ENCODE peak calls at places on chromosomes 1 and 21, in four cellular contexts. X, E, G and S are unnamed samples.

GRCh38 chr1:67939176-67939751 is 106.0 kb upstream of the GNG12 start:
- DNase-seq in G (no peak), E (no peak), X (no peak), S (no peak)

GRCh38 chr1:228045405-228045804 is 37.1 kb upstream of the ARF1 start:
- DNase-seq in G (no peak), X (no peak), E (no peak), S (no peak)

GRCh38 chr1:28718601-28719331 is 18.0 kb upstream of the YTHDF2 start:
- DNase-seq in X (no peak), E (no peak), G (no peak), S (peak; percentile 14)

GRCh38 chr1:42723511-42723910 is 16.5 kb downstream of the CLDN19 start:
- DNase-seq in E (no peak), G (no peak), X (no peak), S (no peak)

GRCh38 chr1:54137532-54138061 is 15.2 kb downstream of the CDCP2 start:
- DNase-seq in E (no peak), G (no peak), X (peak; percentile 62), S (no peak)

GRCh38 chr1:185474440-185475149 is 157.6 kb upstream of the IVNS1ABP start:
- DNase-seq in E (no peak), G (no peak), X (no peak), S (no peak)

GRCh38 chr1:74731399-74732052 is 1.3 kb downstream of the CRYZ start:
- DNase-seq in G (no peak), X (no peak), E (peak; percentile 32), S (no peak)

GRCh38 chr1:240712014-240712731 is 100.2 kb upstream of the GREM2 start:
- DNase-seq in E (no peak), G (no peak), X (no peak), S (no peak)

GRCh38 chr1:32769524-32770220 is 47.5 kb downstream of the YARS1 start:
- DNase-seq in E (no peak), X (no peak), G (no peak), S (no peak)

GRCh38 chr1:98696077-98696476 is 34.6 kb downstream of the SNX7 start:
- DNase-seq in G (no peak), E (no peak), X (no peak), S (no peak)

GRCh38 chr1:6967431-6968079 is 182.3 kb downstream of the CAMTA1 start:
- DNase-seq in X (no peak), G (no peak), E (no peak), S (no peak)

DNA sequence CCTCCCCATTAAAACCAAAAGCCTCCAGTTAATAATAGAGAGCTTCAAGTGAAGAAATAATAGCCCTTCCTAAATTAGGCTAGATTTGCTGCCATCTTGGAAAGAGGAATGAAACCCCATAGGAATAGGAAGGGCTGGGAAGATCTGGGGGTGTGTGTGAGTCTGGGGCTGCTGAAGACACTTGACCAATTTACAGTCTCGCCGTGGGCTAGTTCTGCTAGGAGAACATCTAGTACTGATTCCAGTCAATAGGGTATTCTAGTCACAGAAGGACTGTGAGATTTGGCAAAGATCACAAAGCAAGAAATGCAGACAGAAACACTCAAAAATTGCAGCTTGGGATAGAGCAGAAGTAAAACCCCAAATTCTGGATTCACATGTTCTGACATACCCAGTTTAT is 32.3 kb upstream of the PTGFRN start:
- DNase-seq in E (no peak), G (no peak), X (no peak), S (no peak)
- H3K4me1 ChIP-seq in E (peaks cover 14% of the 10 kb centered on the region), G (peaks cover 38% of the 10 kb centered on the region), X (peaks cover 9% of the 10 kb centered on the region), S (peaks cover 28% of the 10 kb centered on the region)

GRCh38 chr1:22729400-22729773 is 18.7 kb downstream of the EPHB2 start:
- DNase-seq in E (no peak), X (no peak), G (no peak), S (no peak)
- H3K27ac ChIP-seq in E (no peak overlapping the region), X (no peak overlapping the region), G (no peak overlapping the region), S (no peak overlapping the region)

DNA sequence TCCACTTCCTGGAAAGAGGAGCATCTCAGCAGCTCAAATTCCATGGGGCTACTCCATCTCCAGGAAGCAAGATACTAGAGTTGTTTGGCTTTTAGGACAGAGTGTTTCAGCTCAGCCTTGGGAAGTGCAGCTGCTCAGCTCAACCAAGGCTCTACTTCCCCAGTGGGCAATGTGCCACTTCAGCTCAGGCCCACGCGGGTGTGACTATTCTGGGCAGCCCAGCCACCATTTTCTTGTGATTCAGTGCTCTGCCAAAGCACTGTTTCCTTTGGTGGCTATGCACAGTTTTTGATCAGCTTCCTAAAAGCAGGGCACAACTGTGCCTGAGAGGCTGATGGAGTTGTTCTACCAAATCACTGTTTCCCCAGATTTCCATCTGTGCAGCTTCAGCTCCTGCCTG is 1104.9 kb upstream of the TMPRSS15 start:
- DNase-seq in X (no peak), G (no peak), E (no peak), S (no peak)
- H3K9me3 ChIP-seq in X (no peaks in the 10 kb centered on the region), G (no peaks in the 10 kb centered on the region), E (no peaks in the 10 kb centered on the region), S (no peaks in the 10 kb centered on the region)

GRCh38 chr1:100045206-100045605 is 75.4 kb downstream of the SLC35A3 start:
- DNase-seq in X (no peak), G (no peak), E (no peak), S (no peak)
- H3K4me1 ChIP-seq in X (no peaks in the 10 kb centered on the region), G (peaks cover 29% of the 10 kb centered on the region), E (peaks cover 22% of the 10 kb centered on the region), S (peaks cover 38% of the 10 kb centered on the region)

GRCh38 chr1:107110346-107110745 is 30.5 kb upstream of the NTNG1 start:
- DNase-seq in G (no peak), E (no peak), X (no peak), S (no peak)
- H3K27ac ChIP-seq in G (no peak overlapping the region), E (no peak overlapping the region), X (no peak overlapping the region), S (no peak overlapping the region)

GRCh38 chr1:156458181-156458503 is 42.4 kb downstream of the MEF2D start:
- DNase-seq in E (no peak), X (no peak), G (no peak), S (no peak)
- H3K9me3 ChIP-seq in E (no peaks in the 10 kb centered on the region), X (no peaks in the 10 kb centered on the region), G (no peaks in the 10 kb centered on the region), S (no peaks in the 10 kb centered on the region)